ENCODE peak calls at places on chromosomes 16 and 17, in seven cellular contexts. One of them, this sample, is unnamed.

GRCh38 chr17:2551493-2551892 is 39.8 kb upstream of the METTL16 start:
- DNase-seq in GM06990: no peak
- DNase-seq in GM12865: no peak
- DNase-seq in DND-41: no peak
- DNase-seq in CD8-positive, alpha-beta T cell: no peak
- DNase-seq in HCT116: no peak
- DNase-seq in suprapubic skin: no peak
- DNase-seq in this sample: no peak

GRCh38 chr17:48544356-48545021 is 420 bp downstream of the HOXB2 start:
- DNase-seq in GM06990: peak; percentile 38
- DNase-seq in suprapubic skin: peak; percentile 89
- DNase-seq in GM12865: no peak
- DNase-seq in DND-41: no peak
- DNase-seq in HCT116: no peak
- DNase-seq in CD8-positive, alpha-beta T cell: peak; percentile 34
- DNase-seq in this sample: peak; percentile 82

GRCh38 chr16:11742041-11742535 is 569 bp downstream of the TXNDC11 start:
- DNase-seq in GM06990: no peak
- DNase-seq in GM12865: no peak
- DNase-seq in HCT116: no peak
- DNase-seq in suprapubic skin: peak; percentile 77
- DNase-seq in DND-41: peak; percentile 47
- DNase-seq in CD8-positive, alpha-beta T cell: peak; percentile 48
- DNase-seq in this sample: no peak

GRCh38 chr16:10736926-10737625 is 6.6 kb upstream of the NUBP1 start:
- DNase-seq in suprapubic skin: no peak
- DNase-seq in GM06990: peak; percentile 71
- DNase-seq in GM12865: peak; percentile 90
- DNase-seq in CD8-positive, alpha-beta T cell: peak; percentile 69
- DNase-seq in DND-41: peak; percentile 74
- DNase-seq in HCT116: peak; percentile 50
- DNase-seq in this sample: peak; percentile 74

GRCh38 chr16:51773491-51773890 is 622.4 kb upstream of the SALL1 start:
- DNase-seq in GM12865: no peak
- DNase-seq in HCT116: no peak
- DNase-seq in CD8-positive, alpha-beta T cell: no peak
- DNase-seq in DND-41: no peak
- DNase-seq in GM06990: no peak
- DNase-seq in suprapubic skin: no peak
- DNase-seq in this sample: no peak

GRCh38 chr17:27438631-27439030 is 17.6 kb upstream of the KSR1 start:
- DNase-seq in suprapubic skin: no peak
- DNase-seq in CD8-positive, alpha-beta T cell: no peak
- DNase-seq in GM06990: no peak
- DNase-seq in HCT116: no peak
- DNase-seq in DND-41: no peak
- DNase-seq in GM12865: no peak
- DNase-seq in this sample: no peak

GRCh38 chr16:85104147-85104546 is 8.1 kb downstream of the CIBAR2 start:
- DNase-seq in HCT116: no peak
- DNase-seq in suprapubic skin: no peak
- DNase-seq in DND-41: no peak
- DNase-seq in CD8-positive, alpha-beta T cell: no peak
- DNase-seq in GM12865: no peak
- DNase-seq in GM06990: no peak
- DNase-seq in this sample: no peak

GRCh38 chr16:19105891-19106624 is 7.7 kb upstream of the ITPRIPL2 start:
- DNase-seq in CD8-positive, alpha-beta T cell: no peak
- DNase-seq in GM12865: no peak
- DNase-seq in DND-41: no peak
- DNase-seq in GM06990: no peak
- DNase-seq in suprapubic skin: no peak
- DNase-seq in HCT116: no peak
- DNase-seq in this sample: no peak

GRCh38 chr17:57875109-57876022 is 25.5 kb upstream of the MRPS23 start:
- DNase-seq in DND-41: peak; percentile 40
- DNase-seq in suprapubic skin: peak; percentile 91
- DNase-seq in CD8-positive, alpha-beta T cell: no peak
- DNase-seq in GM06990: no peak
- DNase-seq in GM12865: no peak
- DNase-seq in HCT116: peak; percentile 90
- DNase-seq in this sample: peak; percentile 98

GRCh38 chr16:75996491-75996890 is 270.2 kb upstream of the CPHXL start:
- DNase-seq in DND-41: no peak
- DNase-seq in GM06990: peak; percentile 18
- DNase-seq in HCT116: no peak
- DNase-seq in GM12865: peak; percentile 64
- DNase-seq in suprapubic skin: no peak
- DNase-seq in CD8-positive, alpha-beta T cell: no peak
- DNase-seq in this sample: no peak

GRCh38 chr17:50266384-50267073 is 7.7 kb upstream of the TMEM92 start:
- DNase-seq in GM12865: no peak
- DNase-seq in suprapubic skin: peak; percentile 68
- DNase-seq in GM06990: no peak
- DNase-seq in HCT116: no peak
- DNase-seq in DND-41: no peak
- DNase-seq in CD8-positive, alpha-beta T cell: no peak
- DNase-seq in this sample: peak; percentile 84

GRCh38 chr17:30236807-30237206 is 1.3 kb upstream of the SLC6A4 start:
- DNase-seq in HCT116: peak; percentile 7
- DNase-seq in GM06990: no peak
- DNase-seq in CD8-positive, alpha-beta T cell: no peak
- DNase-seq in DND-41: no peak
- DNase-seq in suprapubic skin: peak; percentile 73
- DNase-seq in GM12865: peak; percentile 51
- DNase-seq in this sample: peak; percentile 30
- TF ChIP-seq CTCF in HCT116: peak; percentile 56
- TF ChIP-seq CTCF in GM06990: peak; percentile 68
- TF ChIP-seq CTCF in CD8-positive, alpha-beta T cell: no peak
- TF ChIP-seq CTCF in DND-41: no peak
- TF ChIP-seq CTCF in suprapubic skin: no peak
- TF ChIP-seq CTCF in GM12865: peak; percentile 48
- TF ChIP-seq CTCF in this sample: peak; percentile 33

GRCh38 chr16:66623755-66624154 is 19.3 kb downstream of the CMTM3 start:
- DNase-seq in suprapubic skin: no peak
- DNase-seq in GM12865: no peak
- DNase-seq in DND-41: no peak
- DNase-seq in CD8-positive, alpha-beta T cell: no peak
- DNase-seq in GM06990: no peak
- DNase-seq in HCT116: no peak
- DNase-seq in this sample: no peak
- H3K4me3 ChIP-seq in suprapubic skin: no peak overlapping the region
- H3K4me3 ChIP-seq in GM12865: no peak overlapping the region
- H3K4me3 ChIP-seq in DND-41: no peak overlapping the region
- H3K4me3 ChIP-seq in CD8-positive, alpha-beta T cell: no peak overlapping the region
- H3K4me3 ChIP-seq in GM06990: no peak overlapping the region
- H3K4me3 ChIP-seq in HCT116: no peak overlapping the region
- H3K4me3 ChIP-seq in this sample: no peak overlapping the region

GRCh38 chr17:65587602-65588193 is 26.2 kb upstream of the AXIN2 start:
- DNase-seq in GM06990: no peak
- DNase-seq in suprapubic skin: no peak
- DNase-seq in DND-41: no peak
- DNase-seq in CD8-positive, alpha-beta T cell: no peak
- DNase-seq in GM12865: no peak
- DNase-seq in HCT116: no peak
- DNase-seq in this sample: peak; percentile 27

GRCh38 chr17:65586899-65587298 is 25.5 kb upstream of the AXIN2 start:
- DNase-seq in DND-41: no peak
- DNase-seq in GM12865: no peak
- DNase-seq in CD8-positive, alpha-beta T cell: no peak
- DNase-seq in HCT116: no peak
- DNase-seq in GM06990: no peak
- DNase-seq in suprapubic skin: no peak
- DNase-seq in this sample: no peak

GRCh38 chr17:65589321-65589720 is 27.9 kb upstream of the AXIN2 start:
- DNase-seq in GM06990: no peak
- DNase-seq in suprapubic skin: no peak
- DNase-seq in GM12865: no peak
- DNase-seq in HCT116: no peak
- DNase-seq in DND-41: no peak
- DNase-seq in CD8-positive, alpha-beta T cell: no peak
- DNase-seq in this sample: peak; percentile 46

GRCh38 chr17:65584604-65585521 is 23.4 kb upstream of the AXIN2 start:
- DNase-seq in CD8-positive, alpha-beta T cell: no peak
- DNase-seq in HCT116: no peak
- DNase-seq in suprapubic skin: no peak
- DNase-seq in GM06990: no peak
- DNase-seq in DND-41: no peak
- DNase-seq in GM12865: no peak
- DNase-seq in this sample: no peak

GRCh38 chr17:65588194-65588808 is 26.9 kb upstream of the AXIN2 start:
- DNase-seq in GM12865: no peak
- DNase-seq in HCT116: peak; percentile 68
- DNase-seq in DND-41: no peak
- DNase-seq in CD8-positive, alpha-beta T cell: no peak
- DNase-seq in GM06990: no peak
- DNase-seq in suprapubic skin: no peak
- DNase-seq in this sample: peak; percentile 10
- TF ChIP-seq CTCF in GM12865: no peak
- TF ChIP-seq CTCF in HCT116: peak; percentile 7
- TF ChIP-seq CTCF in DND-41: peak; percentile 22
- TF ChIP-seq CTCF in CD8-positive, alpha-beta T cell: no peak
- TF ChIP-seq CTCF in GM06990: no peak
- TF ChIP-seq CTCF in suprapubic skin: no peak
- TF ChIP-seq CTCF in this sample: no peak

GRCh38 chr16:72786606-72787005 is 261.3 kb downstream of the ZFHX3 start:
- DNase-seq in DND-41: no peak
- DNase-seq in GM06990: no peak
- DNase-seq in CD8-positive, alpha-beta T cell: no peak
- DNase-seq in GM12865: no peak
- DNase-seq in suprapubic skin: no peak
- DNase-seq in HCT116: no peak
- DNase-seq in this sample: no peak

GRCh38 chr16:72788269-72788809 is 259.6 kb downstream of the ZFHX3 start:
- DNase-seq in suprapubic skin: no peak
- DNase-seq in GM12865: no peak
- DNase-seq in DND-41: no peak
- DNase-seq in CD8-positive, alpha-beta T cell: no peak
- DNase-seq in HCT116: no peak
- DNase-seq in GM06990: no peak
- DNase-seq in this sample: no peak

GRCh38 chr16:72787130-72787518 is 260.8 kb downstream of the ZFHX3 start:
- DNase-seq in suprapubic skin: no peak
- DNase-seq in HCT116: no peak
- DNase-seq in DND-41: no peak
- DNase-seq in GM06990: no peak
- DNase-seq in GM12865: no peak
- DNase-seq in CD8-positive, alpha-beta T cell: no peak
- DNase-seq in this sample: no peak

GRCh38 chr16:72789465-72789864 is 258.5 kb downstream of the ZFHX3 start:
- DNase-seq in GM06990: no peak
- DNase-seq in HCT116: no peak
- DNase-seq in suprapubic skin: no peak
- DNase-seq in CD8-positive, alpha-beta T cell: no peak
- DNase-seq in GM12865: no peak
- DNase-seq in DND-41: no peak
- DNase-seq in this sample: no peak

DNA sequence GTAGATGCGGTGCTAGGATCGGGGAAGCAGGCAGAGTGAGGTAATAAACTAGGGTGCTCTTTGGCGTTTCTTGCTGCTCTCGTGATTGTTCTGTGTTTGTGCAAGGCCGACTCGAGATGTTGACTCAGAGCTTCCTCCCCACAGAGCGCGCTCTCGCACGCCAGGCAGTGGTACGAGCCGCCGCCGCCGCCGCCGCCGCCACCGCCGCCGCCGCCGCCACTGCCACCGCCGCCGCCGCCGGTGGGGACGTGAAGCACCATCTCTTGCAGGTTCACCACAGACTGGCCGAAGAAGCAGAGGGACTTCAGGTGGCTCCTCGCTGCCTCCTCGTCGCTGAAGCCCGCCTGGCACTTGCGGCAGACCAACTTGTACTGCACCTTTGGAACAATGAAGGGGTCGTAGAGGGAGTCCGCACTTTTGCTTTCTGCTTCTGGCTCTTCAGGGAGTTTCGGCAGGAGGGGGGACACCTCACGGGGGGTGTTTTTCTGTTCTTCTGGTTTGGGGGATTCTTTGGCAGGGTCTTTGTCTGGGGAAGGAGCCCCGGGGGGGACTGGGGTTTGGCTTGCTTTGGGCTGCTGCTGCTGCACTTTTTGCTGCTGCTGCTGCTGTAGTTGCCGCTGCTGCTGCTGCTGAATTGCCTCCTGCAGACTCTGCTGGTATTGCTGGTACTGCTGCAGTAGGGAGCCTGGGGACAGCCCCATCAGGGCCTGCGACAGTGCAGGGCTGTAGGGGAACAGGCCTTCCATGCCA is 260.2 kb downstream of the ZFHX3 start:
- DNase-seq in HCT116: no peak
- DNase-seq in DND-41: peak; percentile 8
- DNase-seq in CD8-positive, alpha-beta T cell: peak; percentile 65
- DNase-seq in GM12865: peak; percentile 79
- DNase-seq in suprapubic skin: peak; percentile 84
- DNase-seq in GM06990: peak; percentile 40
- DNase-seq in this sample: peak; percentile 86
- H3K4me3 ChIP-seq in HCT116: no peak overlapping the region
- H3K4me3 ChIP-seq in DND-41: no peak overlapping the region
- H3K4me3 ChIP-seq in CD8-positive, alpha-beta T cell: peak overlapping the region; percentile 79
- H3K4me3 ChIP-seq in GM12865: peak overlapping the region; percentile 43
- H3K4me3 ChIP-seq in suprapubic skin: peak overlapping the region; percentile 46
- H3K4me3 ChIP-seq in GM06990: peak overlapping the region; percentile 52
- H3K4me3 ChIP-seq in this sample: peak overlapping the region; percentile 62

DNA sequence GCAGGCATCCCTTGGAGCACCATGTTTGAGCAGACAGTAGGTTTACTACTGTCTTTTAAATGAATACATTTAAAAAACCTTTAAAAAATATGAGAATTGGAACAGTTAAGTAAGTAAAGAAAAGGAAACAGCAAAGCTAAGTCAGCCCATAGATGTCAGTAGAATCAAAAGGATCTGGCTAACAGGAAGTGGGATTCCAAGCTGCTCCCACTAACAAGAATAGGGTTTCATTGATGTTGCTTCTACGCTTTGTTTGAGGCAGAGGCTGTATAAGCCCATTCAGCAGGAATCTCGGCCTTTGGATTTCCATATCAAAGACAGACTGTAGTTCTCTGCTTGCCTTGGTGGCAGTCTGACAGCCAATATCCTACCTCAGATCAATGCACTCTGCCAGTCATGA is 122.9 kb upstream of the ELAC2 start:
- DNase-seq in DND-41: no peak
- DNase-seq in GM12865: no peak
- DNase-seq in CD8-positive, alpha-beta T cell: no peak
- DNase-seq in HCT116: no peak
- DNase-seq in GM06990: no peak
- DNase-seq in suprapubic skin: no peak
- DNase-seq in this sample: no peak
- TF ChIP-seq CTCF in DND-41: peak; percentile 17
- TF ChIP-seq CTCF in GM12865: no peak
- TF ChIP-seq CTCF in CD8-positive, alpha-beta T cell: no peak
- TF ChIP-seq CTCF in HCT116: no peak
- TF ChIP-seq CTCF in GM06990: no peak
- TF ChIP-seq CTCF in suprapubic skin: no peak
- TF ChIP-seq CTCF in this sample: no peak

GRCh38 chr17:3636908-3637373 is 381 bp downstream of the CTNS start:
- DNase-seq in GM12865: peak; percentile 20
- DNase-seq in HCT116: no peak
- DNase-seq in CD8-positive, alpha-beta T cell: no peak
- DNase-seq in DND-41: no peak
- DNase-seq in suprapubic skin: no peak
- DNase-seq in GM06990: no peak
- DNase-seq in this sample: no peak
- H3K4me3 ChIP-seq in GM12865: peak overlapping the region; percentile 98
- H3K4me3 ChIP-seq in HCT116: peak overlapping the region; percentile 94
- H3K4me3 ChIP-seq in CD8-positive, alpha-beta T cell: peak overlapping the region; percentile 93
- H3K4me3 ChIP-seq in DND-41: peak overlapping the region; percentile 90
- H3K4me3 ChIP-seq in suprapubic skin: peak overlapping the region; percentile 75
- H3K4me3 ChIP-seq in GM06990: peak overlapping the region; percentile 94
- H3K4me3 ChIP-seq in this sample: peak overlapping the region; percentile 93

This sample was measured in fibroblast of villous mesenchyme.